ENCODE peak calls at places on chromosomes 1 and 21, in five cellular contexts. Q, S, O, K and Z are unnamed samples.

GRCh38 chr1:55636691-55637090 is 421.5 kb upstream of the USP24 start:
- DNase-seq in S (no peak), Q (no peak), K (no peak), O (no peak), Z (no peak)

GRCh38 chr1:47804127-47804526 is 193.1 kb downstream of the TRABD2B start:
- DNase-seq in S (no peak), O (no peak), Q (no peak), K (no peak), Z (no peak)

GRCh38 chr1:182680901-182681300 is 3.5 kb downstream of the RGS8 start:
- DNase-seq in O (no peak), K (no peak), Q (no peak), S (no peak), Z (no peak)

GRCh38 chr1:101259744-101260148 is 22.9 kb downstream of the S1PR1 start:
- DNase-seq in O (no peak), K (no peak), Q (no peak), S (no peak), Z (no peak)

GRCh38 chr1:119159096-119159495 is 18.6 kb upstream of the WARS2 start:
- DNase-seq in K (no peak), Q (no peak), O (no peak), S (no peak), Z (no peak)

GRCh38 chr1:24237046-24237371 is 49.9 kb upstream of the IFNLR1 start:
- DNase-seq in K (no peak), Q (no peak), O (no peak), S (no peak), Z (no peak)

GRCh38 chr1:5495596-5496410 is 496.4 kb downstream of the NPHP4 start:
- DNase-seq in K (no peak), S (no peak), Q (no peak), O (no peak), Z (no peak)

GRCh38 chr21:37582613-37583012 is 216.0 kb downstream of the DYRK1A start:
- DNase-seq in K (peak), S (no peak), Q (no peak), O (no peak), Z (peak)

GRCh38 chr21:33061233-33061632 is 8.7 kb upstream of the OLIG1 start:
- DNase-seq in S (no peak), O (no peak), Q (no peak), K (no peak), Z (no peak)

GRCh38 chr1:110298991-110299390 is 40.2 kb upstream of the RBM15 start:
- DNase-seq in K (no peak), O (no peak), Q (no peak), S (no peak), Z (no peak)

GRCh38 chr21:33069645-33069993 is 322 bp upstream of the OLIG1 start:
- DNase-seq in S (no peak), K (no peak), Q (no peak), O (no peak), Z (no peak)

GRCh38 chr1:230066466-230067404 is at the start of gene GALNT2:
- DNase-seq in K (peak), S (peak), O (peak), Q (peak), Z (peak)

GRCh38 chr1:163544441-163544840 is 222.7 kb downstream of the NUF2 start:
- DNase-seq in Q (no peak), K (peak), O (no peak), S (no peak), Z (no peak)

GRCh38 chr1:150162862-150163706 is 13.4 kb downstream of the PLEKHO1 start:
- DNase-seq in Q (peak), S (peak), K (peak), O (peak), Z (peak)

GRCh38 chr1:240732390-240732789 is 120.4 kb upstream of the GREM2 start:
- DNase-seq in Q (peak), K (peak), S (no peak), O (no peak), Z (peak)

GRCh38 chr1:2612591-2613365 is 20.0 kb downstream of the MMEL1 start:
- DNase-seq in Q (no peak), O (peak), S (no peak), K (no peak), Z (no peak)

GRCh38 chr1:94532077-94532476 is 9.5 kb downstream of the F3 start:
- DNase-seq in O (no peak), K (no peak), S (no peak), Q (no peak), Z (no peak)

GRCh38 chr1:229344937-229345684 is 2.3 kb upstream of the CCSAP start:
- DNase-seq in K (no peak), S (no peak), Q (no peak), O (no peak), Z (no peak)

GRCh38 chr1:234537236-234537635 is 58.3 kb upstream of the TARBP1 start:
- DNase-seq in Q (no peak), S (no peak), K (no peak), O (no peak), Z (no peak)

GRCh38 chr1:10685196-10685850 is 111.1 kb downstream of the CASZ1 start:
- DNase-seq in Q (no peak), S (no peak), K (no peak), O (no peak), Z (no peak)

GRCh38 chr1:153749408-153750005 is 21.7 kb downstream of the INTS3 start:
- DNase-seq in Q (peak), K (peak), O (peak), S (peak), Z (peak)

GRCh38 chr1:171142451-171143121 is 42.5 kb upstream of the FMO2 start:
- DNase-seq in K (no peak), O (no peak), S (no peak), Q (no peak), Z (no peak)

GRCh38 chr1:223038288-223039006 is 104.6 kb downstream of the TLR5 start:
- DNase-seq in S (no peak), Q (no peak), O (no peak), K (no peak), Z (no peak)

GRCh38 chr1:168483531-168483930 is 60.3 kb downstream of the XCL2 start:
- DNase-seq in Q (no peak), O (no peak), K (no peak), S (no peak), Z (no peak)

GRCh38 chr1:170720661-170721060 is 56.7 kb downstream of the PRRX1 start:
- DNase-seq in K (no peak), S (no peak), Q (no peak), O (no peak), Z (no peak)

GRCh38 chr1:40232444-40232843 is 15.3 kb upstream of the TMCO2 start:
- DNase-seq in K (no peak), O (no peak), S (peak), Q (no peak), Z (no peak)

GRCh38 chr1:218463194-218464156 is 118.3 kb downstream of the TGFB2 start:
- DNase-seq in O (no peak), K (no peak), Q (no peak), S (no peak), Z (no peak)

GRCh38 chr1:18144921-18145699 is 37.5 kb downstream of the IGSF21 start:
- DNase-seq in O (no peak), K (no peak), S (no peak), Q (no peak), Z (no peak)

GRCh38 chr1:42793824-42794223 is 9.0 kb downstream of the TMEM269 start:
- DNase-seq in K (no peak), Q (no peak), O (no peak), S (no peak), Z (no peak)

GRCh38 chr1:89873757-89874156 is 52.9 kb downstream of the LRRC8D start:
- DNase-seq in O (no peak), K (no peak), Q (no peak), S (no peak), Z (no peak)

GRCh38 chr1:116855220-116855619 is 54.5 kb upstream of the PTGFRN start:
- DNase-seq in O (no peak), K (no peak), Q (no peak), S (no peak), Z (no peak)

GRCh38 chr21:36166705-36167104 is 10.1 kb downstream of the DOP1B start:
- DNase-seq in K (no peak), Q (no peak), O (no peak), S (no peak), Z (no peak)

GRCh38 chr21:36169465-36170128 is 13.0 kb downstream of the DOP1B start:
- DNase-seq in O (no peak), K (no peak), Q (no peak), S (no peak), Z (no peak)

GRCh38 chr21:36170823-36171222 is 14.2 kb downstream of the DOP1B start:
- DNase-seq in O (no peak), K (no peak), S (no peak), Q (no peak), Z (no peak)

GRCh38 chr21:36171741-36172331 is 15.2 kb downstream of the DOP1B start:
- DNase-seq in O (no peak), K (no peak), S (no peak), Q (no peak), Z (no peak)

GRCh38 chr21:36171327-36171726 is 14.7 kb downstream of the DOP1B start:
- DNase-seq in S (no peak), O (no peak), Q (no peak), K (no peak), Z (no peak)
- TF ChIP-seq SUZ12 in S (no peak), O (no peak), Q (no peak), K (no peak), Z (no peak)

GRCh38 chr1:35300376-35300775 is 31.9 kb downstream of the ZMYM4 start:
- DNase-seq in Q (no peak), K (no peak), O (no peak), S (no peak), Z (no peak)

GRCh38 chr1:35301674-35302392 is 33.3 kb downstream of the ZMYM4 start:
- DNase-seq in O (no peak), Q (no peak), S (no peak), K (no peak), Z (no peak)

GRCh38 chr1:35294809-35295208 is 26.3 kb downstream of the ZMYM4 start:
- DNase-seq in O (no peak), K (no peak), S (no peak), Q (no peak), Z (no peak)

DNA sequence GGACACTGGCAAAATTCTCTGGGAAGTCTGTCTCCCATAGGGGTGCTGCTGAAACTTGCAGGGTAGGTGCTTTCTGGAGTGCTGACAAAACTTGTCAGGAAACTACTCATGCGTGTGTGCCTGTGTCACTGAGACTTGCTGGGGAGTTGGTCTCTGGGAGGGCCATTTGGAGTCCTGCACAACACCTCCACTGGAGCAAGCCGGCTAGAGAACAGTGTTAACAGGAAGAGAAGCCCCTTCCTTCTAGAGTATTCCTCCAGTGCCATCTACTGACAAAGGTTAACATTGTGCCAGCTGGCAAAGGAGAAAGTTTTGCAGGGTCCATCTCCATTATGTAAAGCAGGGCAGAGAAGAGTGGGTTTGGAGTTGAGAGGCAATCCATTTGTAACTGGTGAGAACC is 30.0 kb downstream of the ZMYM4 start:
- DNase-seq in S (peak), K (peak), O (no peak), Q (no peak), Z (peak)
- TF ChIP-seq SUZ12 in S (no peak), K (no peak), O (no peak), Q (no peak), Z (no peak)

GRCh38 chr1:62107923-62108322 is 86.7 kb upstream of the L1TD1 start:
- DNase-seq in K (no peak), S (no peak), Q (no peak), O (no peak), Z (no peak)
- TF ChIP-seq SUZ12 in K (no peak), S (no peak), Q (no peak), O (no peak), Z (no peak)

DNA sequence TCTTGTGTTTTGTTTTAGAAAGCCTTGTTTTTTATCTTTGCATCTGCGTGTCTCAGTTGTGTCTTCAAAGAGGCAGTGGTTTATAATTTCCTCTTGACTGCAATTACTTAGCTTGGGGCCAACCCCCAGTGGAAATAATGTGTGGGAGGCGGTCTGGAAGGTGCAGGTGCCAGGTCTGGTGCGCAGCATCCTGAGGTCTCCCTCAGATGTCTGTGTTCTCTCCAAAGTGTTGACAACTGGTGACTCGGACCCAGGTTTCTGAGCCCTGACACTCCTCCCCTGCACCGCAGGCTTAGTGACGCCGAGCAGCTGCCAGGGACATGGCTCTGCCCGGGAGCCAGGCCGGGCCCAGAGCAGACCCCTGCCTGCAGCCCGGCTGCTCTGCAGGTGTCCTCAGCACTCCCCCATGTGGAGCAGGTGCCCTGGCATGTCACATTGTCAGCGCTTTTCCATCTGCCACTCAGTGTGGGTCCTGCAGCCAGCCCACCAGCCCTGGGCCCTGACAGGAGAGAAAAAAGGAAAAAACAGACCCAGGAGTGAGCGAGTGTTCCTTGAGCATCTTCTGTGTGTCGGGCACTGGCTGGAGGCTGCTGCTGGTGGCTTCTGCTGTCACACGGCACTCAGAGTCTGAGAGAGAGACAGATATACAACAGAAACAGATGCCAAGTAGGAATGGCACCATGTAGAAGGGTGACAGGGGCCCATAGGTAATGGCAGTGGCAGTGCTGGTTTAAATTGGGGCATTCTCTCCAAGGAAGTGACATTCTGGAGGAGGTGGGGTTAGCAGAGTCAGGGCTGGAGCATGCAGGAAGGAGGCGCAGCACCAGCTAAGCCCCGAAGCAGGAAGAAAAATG is 24.8 kb upstream of the SELENON start:
- DNase-seq in K (no peak), Q (no peak), S (peak), O (no peak), Z (no peak)
- TF ChIP-seq SUZ12 in K (no peak), Q (no peak), S (no peak), O (no peak), Z (no peak)

GRCh38 chr1:221839794-221840395 is 98.0 kb upstream of the DUSP10 start:
- DNase-seq in Q (no peak), S (peak), O (no peak), K (peak), Z (no peak)
- TF ChIP-seq SUZ12 in Q (no peak), S (no peak), O (no peak), K (no peak), Z (no peak)